ENCODE peak calls at places on chromosomes 16 and 17, in ten cellular contexts. R, G, S, K, N, X, M, D, H and V are unnamed samples. For H3K4me1, the result is how much of the 10 kb centered on the place peaks cover.

GRCh38 chr16:89711601-89712475 is 8.9 kb downstream of the VPS9D1 start:
- DNase-seq in R (peak), G (no peak), S (no peak), K (peak), N (peak), X (no peak), M (no peak), D (peak), H (peak), V (peak)

GRCh38 chr16:67028167-67028554 is 788 bp upstream of the CBFB start:
- DNase-seq in R (no peak), G (no peak), S (no peak), K (no peak), N (no peak), X (peak), M (no peak), D (no peak), H (no peak), V (no peak)

GRCh38 chr16:71339481-71340171 is 18.9 kb upstream of the CALB2 start:
- DNase-seq in R (no peak), G (no peak), S (no peak), K (peak), N (no peak), X (no peak), M (no peak), D (no peak), H (no peak), V (peak)

GRCh38 chr16:58035356-58036170 is 10.0 kb downstream of the MMP15 start:
- DNase-seq in R (no peak), G (no peak), S (peak), K (no peak), N (no peak), X (no peak), M (no peak), D (no peak), H (no peak), V (no peak)

GRCh38 chr16:71659471-71659870 is 33.5 kb downstream of the MARVELD3 start:
- DNase-seq in R (no peak), G (no peak), S (no peak), K (no peak), N (no peak), X (no peak), M (no peak), D (no peak), H (no peak), V (no peak)

GRCh38 chr17:32253117-32253611 is 12.5 kb upstream of the RHBDL3 start:
- DNase-seq in R (peak), G (peak), S (peak), K (peak), N (peak), X (peak), M (peak), D (peak), H (peak), V (peak)

GRCh38 chr17:39064374-39064773 is 87.1 kb downstream of the PLXDC1 start:
- DNase-seq in R (peak), G (no peak), S (no peak), K (no peak), N (no peak), X (no peak), M (no peak), D (peak), H (no peak), V (peak)

GRCh38 chr16:12120331-12120981 is 143.9 kb downstream of the SNX29 start:
- DNase-seq in R (peak), G (no peak), S (no peak), K (no peak), N (no peak), X (peak), M (no peak), D (no peak), H (no peak), V (no peak)

GRCh38 chr17:43020030-43020621 is 2.1 kb downstream of the VAT1 start:
- DNase-seq in R (no peak), G (no peak), S (no peak), K (peak), N (no peak), X (no peak), M (no peak), D (no peak), H (no peak), V (no peak)

GRCh38 chr17:917391-917811 is 62.2 kb downstream of the NXN start:
- DNase-seq in R (no peak), G (no peak), S (no peak), K (no peak), N (no peak), X (no peak), M (no peak), D (no peak), H (no peak), V (no peak)

GRCh38 chr17:40303706-40304450 is 5.1 kb upstream of the RARA start:
- DNase-seq in R (peak), G (peak), S (no peak), K (no peak), N (no peak), X (no peak), M (no peak), D (no peak), H (no peak), V (no peak)

GRCh38 chr17:41215681-41216080 is 10.8 kb upstream of the KRTAP9-2 start:
- DNase-seq in R (no peak), G (no peak), S (no peak), K (no peak), N (no peak), X (no peak), M (no peak), D (no peak), H (no peak), V (no peak)

GRCh38 chr16:85545227-85545818 is 67.8 kb upstream of the GSE1 start:
- DNase-seq in R (no peak), G (no peak), S (no peak), K (no peak), N (no peak), X (no peak), M (no peak), D (no peak), H (no peak), V (no peak)

GRCh38 chr16:27210174-27210573 is 6.8 kb downstream of the KDM8 start:
- DNase-seq in R (no peak), G (no peak), S (no peak), K (no peak), N (no peak), X (no peak), M (no peak), D (no peak), H (no peak), V (no peak)

GRCh38 chr16:27315333-27316037 is 1.7 kb downstream of the IL4R start:
- DNase-seq in R (peak), G (peak), S (peak), K (peak), N (peak), X (peak), M (peak), D (peak), H (peak), V (peak)

GRCh38 chr17:49240619-49241018 is 10.0 kb upstream of the PHOSPHO1 start:
- DNase-seq in R (no peak), G (no peak), S (no peak), K (no peak), N (no peak), X (no peak), M (no peak), D (peak), H (no peak), V (no peak)

GRCh38 chr17:58210922-58211321 is 8.1 kb downstream of the MKS1 start:
- DNase-seq in R (no peak), G (no peak), S (no peak), K (peak), N (no peak), X (no peak), M (no peak), D (no peak), H (no peak), V (no peak)

GRCh38 chr17:36127882-36128369 is 24.3 kb downstream of the CCL4 start:
- DNase-seq in R (no peak), G (no peak), S (no peak), K (no peak), N (no peak), X (no peak), M (no peak), D (no peak), H (no peak), V (no peak)

GRCh38 chr16:55842369-55843104 is 9.6 kb upstream of the CES1 start:
- DNase-seq in R (peak), G (no peak), S (no peak), K (peak), N (peak), X (no peak), M (no peak), D (peak), H (no peak), V (peak)

DNA sequence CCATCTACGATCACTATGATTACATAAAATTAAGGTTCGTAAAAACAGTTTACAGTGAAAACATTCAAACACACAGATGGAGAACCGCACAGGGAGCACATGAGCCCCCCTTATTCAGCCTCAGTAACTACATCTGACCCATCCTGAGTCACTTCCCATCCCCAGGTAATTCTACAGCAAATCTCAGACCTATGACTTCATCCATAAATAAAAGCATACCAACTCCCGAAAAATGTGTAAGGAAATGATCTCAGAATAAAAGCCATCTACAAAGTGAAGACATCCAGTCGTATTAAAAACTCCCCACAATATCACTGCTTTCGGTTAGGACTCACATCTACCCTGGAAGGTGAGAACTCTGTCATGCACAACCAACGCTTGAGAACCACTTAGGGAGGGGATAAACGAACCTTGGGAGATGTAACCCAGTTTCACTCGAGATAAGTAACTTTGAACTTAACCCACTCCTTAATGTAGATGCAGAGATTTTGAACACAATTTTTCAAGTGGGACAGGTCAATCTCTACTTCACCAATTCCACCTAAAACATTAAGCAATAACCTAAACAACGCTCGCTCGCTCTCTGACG is 1.3 kb downstream of the USP36 start:
- DNase-seq in R (peak), G (no peak), S (no peak), K (peak), N (no peak), X (no peak), M (no peak), D (peak), H (no peak), V (peak)
- H3K4me1 ChIP-seq in R (under half), G (under half), S (under half), K (under half), N (under half), X (under half), M (under half), D (under half), H (under half), V (under half)

GRCh38 chr17:82656266-82656665 is 8.0 kb upstream of the WDR45B start:
- DNase-seq in R (no peak), G (peak), S (no peak), K (no peak), N (no peak), X (no peak), M (no peak), D (no peak), H (no peak), V (no peak)

GRCh38 chr17:82653651-82654528 is 5.6 kb upstream of the WDR45B start:
- DNase-seq in R (no peak), G (peak), S (no peak), K (no peak), N (no peak), X (no peak), M (no peak), D (no peak), H (no peak), V (no peak)

GRCh38 chr17:82657926-82658325 is 9.7 kb upstream of the WDR45B start:
- DNase-seq in R (no peak), G (peak), S (no peak), K (no peak), N (no peak), X (no peak), M (no peak), D (no peak), H (no peak), V (no peak)

GRCh38 chr17:82655038-82655479 is 6.8 kb upstream of the WDR45B start:
- DNase-seq in R (no peak), G (peak), S (no peak), K (no peak), N (no peak), X (no peak), M (no peak), D (peak), H (no peak), V (no peak)

DNA sequence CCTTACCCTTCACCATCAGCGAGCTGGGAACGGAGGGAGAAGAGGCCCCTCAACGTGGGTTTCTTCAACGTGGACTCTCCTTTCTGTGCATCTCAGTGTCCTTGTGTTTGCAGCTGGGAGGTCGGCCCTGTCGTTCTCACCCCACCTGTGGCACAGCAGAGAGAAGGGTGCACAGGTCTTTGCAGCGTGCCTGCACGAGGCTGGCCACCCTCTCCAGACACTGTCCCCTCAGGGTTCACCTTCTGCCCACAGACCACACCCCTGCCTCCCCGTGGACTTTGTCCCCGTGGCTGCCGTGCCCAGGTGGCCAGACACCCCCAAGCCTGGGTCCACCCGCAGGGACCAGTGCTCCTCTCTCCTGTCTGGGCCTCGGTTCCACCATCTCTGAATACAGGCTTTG is 7.3 kb upstream of the WDR45B start:
- DNase-seq in R (no peak), G (peak), S (no peak), K (no peak), N (no peak), X (no peak), M (no peak), D (no peak), H (no peak), V (no peak)
- H3K27ac ChIP-seq in R (no peak), G (peak), S (peak), K (no peak), N (no peak), X (no peak), M (peak), D (peak), H (no peak), V (no peak)

DNA sequence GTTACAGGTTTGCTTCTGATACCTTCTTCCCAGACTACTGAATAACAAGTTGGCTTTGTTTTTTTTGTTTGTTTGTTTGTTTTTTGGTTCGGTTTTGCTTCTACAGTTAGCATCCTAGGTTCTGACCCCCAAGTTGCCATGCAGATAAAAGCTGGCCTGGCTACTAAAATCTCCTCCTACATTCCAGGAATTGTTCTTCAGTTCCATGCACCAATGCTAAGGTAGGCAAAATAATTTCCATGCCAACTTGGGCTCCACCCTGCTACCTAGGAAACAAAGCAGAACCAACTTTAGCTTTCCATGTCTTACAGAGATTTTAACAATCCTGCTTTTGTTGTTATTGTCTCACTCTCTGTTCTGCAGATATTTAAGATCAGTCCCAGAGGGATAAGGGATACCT is 495.5 kb upstream of the SOX9 start:
- DNase-seq in R (no peak), G (no peak), S (no peak), K (no peak), N (no peak), X (no peak), M (no peak), D (no peak), H (no peak), V (no peak)
- H3K4me1 ChIP-seq in R (under half), G (under half), S (under half), K (under half), N (under half), X (under half), M (under half), D (under half), H (under half), V (under half)

GRCh38 chr17:37180371-37180770 is 195.4 kb upstream of the C17orf78 start:
- DNase-seq in R (no peak), G (no peak), S (no peak), K (no peak), N (no peak), X (no peak), M (no peak), D (no peak), H (no peak), V (no peak)
- H3K27ac ChIP-seq in R (no peak), G (no peak), S (no peak), K (no peak), N (no peak), X (no peak), M (no peak), D (peak), H (no peak), V (peak)

GRCh38 chr17:4948166-4948996 is at the start of gene PFN1:
- DNase-seq in R (peak), G (peak), S (peak), K (peak), N (peak), X (peak), M (peak), D (peak), H (peak), V (peak)
- H3K4me1 ChIP-seq in R (under half), G (under half), S (half or more), K (under half), N (under half), X (under half), M (half or more), D (under half), H (half or more), V (under half)